ENCODE peak calls at places on chromosomes 1 and 21, in six cellular contexts. One of them, this sample, is unnamed. For H3K9me3 and H3K27me3, the result is how much of the 10 kb centered on the place peaks cover.

GRCh38 chr1:228083871-228084278 is 1.4 kb downstream of the ARF1 start:
- DNase-seq in thoracic aorta: no peak
- DNase-seq in tibial nerve: no peak
- DNase-seq in body of pancreas: no peak
- DNase-seq in adrenal gland: no peak
- DNase-seq in fibroblast of lung: peak
- DNase-seq in this sample: no peak

GRCh38 chr1:241645199-241645598 is 5.0 kb upstream of the CHML start:
- DNase-seq in tibial nerve: no peak
- DNase-seq in adrenal gland: no peak
- DNase-seq in body of pancreas: no peak
- DNase-seq in thoracic aorta: no peak
- DNase-seq in fibroblast of lung: no peak
- DNase-seq in this sample: no peak

GRCh38 chr1:154951901-154952657 is 3.8 kb downstream of the PBXIP1 start:
- DNase-seq in adrenal gland: no peak
- DNase-seq in tibial nerve: no peak
- DNase-seq in body of pancreas: no peak
- DNase-seq in thoracic aorta: no peak
- DNase-seq in fibroblast of lung: no peak
- DNase-seq in this sample: no peak

GRCh38 chr1:109193653-109194590 is 19.8 kb upstream of the SARS1 start:
- DNase-seq in body of pancreas: peak
- DNase-seq in tibial nerve: no peak
- DNase-seq in thoracic aorta: no peak
- DNase-seq in fibroblast of lung: no peak
- DNase-seq in adrenal gland: no peak
- DNase-seq in this sample: peak

GRCh38 chr1:215744419-215744818 is 177.3 kb downstream of the KCTD3 start:
- DNase-seq in thoracic aorta: no peak
- DNase-seq in tibial nerve: no peak
- DNase-seq in body of pancreas: no peak
- DNase-seq in adrenal gland: no peak
- DNase-seq in fibroblast of lung: peak
- DNase-seq in this sample: no peak

GRCh38 chr1:14929547-14930223 is 223.9 kb upstream of the TMEM51 start:
- DNase-seq in fibroblast of lung: peak
- DNase-seq in tibial nerve: no peak
- DNase-seq in adrenal gland: peak
- DNase-seq in body of pancreas: peak
- DNase-seq in thoracic aorta: no peak
- DNase-seq in this sample: peak

GRCh38 chr21:38487906-38488639 is 10.2 kb downstream of the ERG start:
- DNase-seq in adrenal gland: no peak
- DNase-seq in thoracic aorta: no peak
- DNase-seq in tibial nerve: no peak
- DNase-seq in body of pancreas: no peak
- DNase-seq in fibroblast of lung: no peak
- DNase-seq in this sample: peak

GRCh38 chr1:24724345-24725208 is 20.7 kb upstream of the CLIC4 start:
- DNase-seq in body of pancreas: no peak
- DNase-seq in adrenal gland: no peak
- DNase-seq in tibial nerve: no peak
- DNase-seq in thoracic aorta: no peak
- DNase-seq in fibroblast of lung: peak
- DNase-seq in this sample: peak

GRCh38 chr1:92030701-92031107 is 919 bp downstream of the EPHX4 start:
- DNase-seq in fibroblast of lung: peak
- DNase-seq in tibial nerve: no peak
- DNase-seq in body of pancreas: no peak
- DNase-seq in adrenal gland: no peak
- DNase-seq in thoracic aorta: no peak
- DNase-seq in this sample: peak

GRCh38 chr1:12809933-12810332 is 18.7 kb downstream of the PRAMEF1 start:
- DNase-seq in fibroblast of lung: no peak
- DNase-seq in body of pancreas: no peak
- DNase-seq in tibial nerve: no peak
- DNase-seq in adrenal gland: no peak
- DNase-seq in thoracic aorta: no peak
- DNase-seq in this sample: no peak
- H3K9me3 ChIP-seq in fibroblast of lung: under half
- H3K9me3 ChIP-seq in body of pancreas: under half
- H3K9me3 ChIP-seq in tibial nerve: under half
- H3K9me3 ChIP-seq in adrenal gland: under half
- H3K9me3 ChIP-seq in thoracic aorta: under half
- H3K9me3 ChIP-seq in this sample: under half

GRCh38 chr1:232894436-232894835 is 56.0 kb upstream of the NTPCR start:
- DNase-seq in fibroblast of lung: peak
- DNase-seq in body of pancreas: no peak
- DNase-seq in thoracic aorta: no peak
- DNase-seq in adrenal gland: no peak
- DNase-seq in tibial nerve: no peak
- DNase-seq in this sample: no peak

GRCh38 chr1:232893481-232894313 is 56.7 kb upstream of the NTPCR start:
- DNase-seq in fibroblast of lung: peak
- DNase-seq in body of pancreas: no peak
- DNase-seq in adrenal gland: no peak
- DNase-seq in tibial nerve: no peak
- DNase-seq in thoracic aorta: no peak
- DNase-seq in this sample: no peak

GRCh38 chr1:232891656-232892317 is 58.6 kb upstream of the NTPCR start:
- DNase-seq in tibial nerve: no peak
- DNase-seq in adrenal gland: no peak
- DNase-seq in body of pancreas: no peak
- DNase-seq in fibroblast of lung: peak
- DNase-seq in thoracic aorta: no peak
- DNase-seq in this sample: no peak

GRCh38 chr1:232890340-232890953 is 60.0 kb upstream of the NTPCR start:
- DNase-seq in adrenal gland: no peak
- DNase-seq in tibial nerve: no peak
- DNase-seq in thoracic aorta: no peak
- DNase-seq in fibroblast of lung: peak
- DNase-seq in body of pancreas: no peak
- DNase-seq in this sample: no peak

GRCh38 chr1:232891116-232891515 is 59.3 kb upstream of the NTPCR start:
- DNase-seq in thoracic aorta: no peak
- DNase-seq in tibial nerve: no peak
- DNase-seq in body of pancreas: no peak
- DNase-seq in fibroblast of lung: peak
- DNase-seq in adrenal gland: no peak
- DNase-seq in this sample: peak
- H3K27ac ChIP-seq in thoracic aorta: no peak
- H3K27ac ChIP-seq in tibial nerve: no peak
- H3K27ac ChIP-seq in body of pancreas: no peak
- H3K27ac ChIP-seq in fibroblast of lung: no peak
- H3K27ac ChIP-seq in adrenal gland: no peak
- H3K27ac ChIP-seq in this sample: peak

GRCh38 chr1:165369255-165369848 is 12.8 kb upstream of the LMX1A start:
- DNase-seq in body of pancreas: peak
- DNase-seq in thoracic aorta: no peak
- DNase-seq in fibroblast of lung: no peak
- DNase-seq in adrenal gland: peak
- DNase-seq in tibial nerve: no peak
- DNase-seq in this sample: peak

GRCh38 chr1:165367375-165367993 is 11.0 kb upstream of the LMX1A start:
- DNase-seq in adrenal gland: peak
- DNase-seq in fibroblast of lung: peak
- DNase-seq in thoracic aorta: peak
- DNase-seq in tibial nerve: peak
- DNase-seq in body of pancreas: peak
- DNase-seq in this sample: peak

GRCh38 chr1:165375623-165376022 is 19.1 kb upstream of the LMX1A start:
- DNase-seq in adrenal gland: no peak
- DNase-seq in fibroblast of lung: no peak
- DNase-seq in tibial nerve: no peak
- DNase-seq in body of pancreas: no peak
- DNase-seq in thoracic aorta: no peak
- DNase-seq in this sample: no peak

GRCh38 chr1:165376041-165376810 is 19.7 kb upstream of the LMX1A start:
- DNase-seq in body of pancreas: peak
- DNase-seq in thoracic aorta: peak
- DNase-seq in tibial nerve: peak
- DNase-seq in adrenal gland: peak
- DNase-seq in fibroblast of lung: peak
- DNase-seq in this sample: peak

GRCh38 chr1:165371588-165372235 is 15.2 kb upstream of the LMX1A start:
- DNase-seq in adrenal gland: no peak
- DNase-seq in fibroblast of lung: peak
- DNase-seq in thoracic aorta: no peak
- DNase-seq in body of pancreas: no peak
- DNase-seq in tibial nerve: no peak
- DNase-seq in this sample: no peak
- H3K27me3 ChIP-seq in adrenal gland: under half
- H3K27me3 ChIP-seq in fibroblast of lung: under half
- H3K27me3 ChIP-seq in thoracic aorta: under half
- H3K27me3 ChIP-seq in body of pancreas: under half
- H3K27me3 ChIP-seq in tibial nerve: under half
- H3K27me3 ChIP-seq in this sample: under half

GRCh38 chr1:49098866-49099265 is 322.2 kb upstream of the BEND5 start:
- DNase-seq in fibroblast of lung: no peak
- DNase-seq in adrenal gland: no peak
- DNase-seq in body of pancreas: no peak
- DNase-seq in thoracic aorta: no peak
- DNase-seq in tibial nerve: no peak
- DNase-seq in this sample: no peak
- H3K9me3 ChIP-seq in fibroblast of lung: under half
- H3K9me3 ChIP-seq in adrenal gland: under half
- H3K9me3 ChIP-seq in body of pancreas: under half
- H3K9me3 ChIP-seq in thoracic aorta: under half
- H3K9me3 ChIP-seq in tibial nerve: under half
- H3K9me3 ChIP-seq in this sample: under half

GRCh38 chr1:205062895-205063294 is 19.9 kb downstream of the CNTN2 start:
- DNase-seq in tibial nerve: no peak
- DNase-seq in adrenal gland: no peak
- DNase-seq in body of pancreas: no peak
- DNase-seq in thoracic aorta: no peak
- DNase-seq in fibroblast of lung: no peak
- DNase-seq in this sample: no peak

GRCh38 chr1:205060746-205061145 is 17.7 kb downstream of the CNTN2 start:
- DNase-seq in thoracic aorta: no peak
- DNase-seq in adrenal gland: no peak
- DNase-seq in tibial nerve: no peak
- DNase-seq in body of pancreas: no peak
- DNase-seq in fibroblast of lung: no peak
- DNase-seq in this sample: no peak

GRCh38 chr1:205062319-205062718 is 19.3 kb downstream of the CNTN2 start:
- DNase-seq in thoracic aorta: no peak
- DNase-seq in tibial nerve: no peak
- DNase-seq in fibroblast of lung: no peak
- DNase-seq in body of pancreas: no peak
- DNase-seq in adrenal gland: no peak
- DNase-seq in this sample: no peak

GRCh38 chr1:205061227-205061626 is 18.2 kb downstream of the CNTN2 start:
- DNase-seq in adrenal gland: no peak
- DNase-seq in fibroblast of lung: no peak
- DNase-seq in tibial nerve: no peak
- DNase-seq in thoracic aorta: no peak
- DNase-seq in body of pancreas: no peak
- DNase-seq in this sample: no peak

GRCh38 chr1:205061665-205062069 is 18.7 kb downstream of the CNTN2 start:
- DNase-seq in body of pancreas: peak
- DNase-seq in fibroblast of lung: peak
- DNase-seq in adrenal gland: peak
- DNase-seq in tibial nerve: peak
- DNase-seq in thoracic aorta: peak
- DNase-seq in this sample: peak
- H3K27ac ChIP-seq in body of pancreas: no peak
- H3K27ac ChIP-seq in fibroblast of lung: no peak
- H3K27ac ChIP-seq in adrenal gland: no peak
- H3K27ac ChIP-seq in tibial nerve: peak
- H3K27ac ChIP-seq in thoracic aorta: no peak
- H3K27ac ChIP-seq in this sample: no peak

GRCh38 chr1:22139817-22140216 is 3.1 kb downstream of the WNT4 start:
- DNase-seq in thoracic aorta: no peak
- DNase-seq in fibroblast of lung: no peak
- DNase-seq in tibial nerve: no peak
- DNase-seq in adrenal gland: no peak
- DNase-seq in body of pancreas: no peak
- DNase-seq in this sample: no peak
- H3K27me3 ChIP-seq in thoracic aorta: under half
- H3K27me3 ChIP-seq in fibroblast of lung: under half
- H3K27me3 ChIP-seq in tibial nerve: under half
- H3K27me3 ChIP-seq in adrenal gland: under half
- H3K27me3 ChIP-seq in body of pancreas: under half
- H3K27me3 ChIP-seq in this sample: under half

This sample was measured in SJSA1.